ENCODE peak calls at places on chromosomes 7 and 10, in four cellular contexts. Q is GM10248, O is posterior vena cava, K is fibroblast of the aortic adventitia. J is an unnamed sample.

GRCh38 chr7:23615331-23615730 is 18.1 kb downstream of the CCDC126 start:
- DNase-seq in Q (no peak), O (no peak), K (peak), J (peak)

GRCh38 chr10:1316107-1316805 is 260.1 kb downstream of the WDR37 start:
- DNase-seq in O (no peak), Q (no peak), K (no peak), J (no peak)

GRCh38 chr10:124387078-124387874 is 31.4 kb downstream of the OAT start:
- DNase-seq in K (no peak), Q (no peak), O (peak), J (no peak)

GRCh38 chr7:83655951-83656556 is 7.1 kb upstream of the SEMA3E start:
- DNase-seq in K (peak), O (no peak), Q (peak), J (peak)

GRCh38 chr10:5595591-5596590 is 70.5 kb downstream of the ASB13 start:
- DNase-seq in O (no peak), Q (no peak), K (peak), J (peak)

GRCh38 chr7:594920-595620 is 75.4 kb upstream of the PDGFA start:
- DNase-seq in K (no peak), O (no peak), Q (no peak), J (no peak)

GRCh38 chr10:17062009-17062408 is 67.6 kb downstream of the CUBN start:
- DNase-seq in Q (no peak), K (peak), O (no peak), J (peak)

GRCh38 chr10:92699518-92700272 is 9.9 kb downstream of the HHEX start:
- DNase-seq in O (no peak), Q (no peak), K (peak), J (no peak)

GRCh38 chr7:739455-739963 is 12.4 kb upstream of the PRKAR1B start:
- DNase-seq in K (no peak), Q (no peak), O (peak), J (no peak)

GRCh38 chr10:1643911-1644810 is 93.2 kb downstream of the ADARB2 start:
- DNase-seq in K (no peak), Q (no peak), O (peak), J (no peak)

GRCh38 chr7:81956520-81956919 is 186.7 kb upstream of the HGF start:
- DNase-seq in K (peak), O (no peak), Q (peak), J (peak)

GRCh38 chr10:32954080-32954479 is 4.0 kb downstream of the ITGB1 start:
- DNase-seq in O (no peak), Q (peak), K (no peak), J (no peak)

GRCh38 chr10:121185816-121186215 is 334.7 kb downstream of the WDR11 start:
- DNase-seq in K (no peak), Q (no peak), O (no peak), J (no peak)

GRCh38 chr10:73601486-73601921 is 10.4 kb upstream of the USP54 start:
- DNase-seq in K (no peak), Q (no peak), O (no peak), J (peak)

GRCh38 chr10:69225681-69226080 is 5.5 kb downstream of the HKDC1 start:
- DNase-seq in O (peak), Q (no peak), K (no peak), J (no peak)

GRCh38 chr7:110010379-110010778 is 1080.5 kb upstream of the LRRN3 start:
- DNase-seq in O (no peak), Q (no peak), K (no peak), J (no peak)